ENCODE peak calls at places on chromosomes 7 and 10, in eight cellular contexts. D is right cardiac atrium; O is PC-9; A is activated CD4-positive, alpha-beta T cell treated with anti-CD3 and anti-CD28 coated beads for 4 hours; N is kidney tubule cell; K is Ammon's horn; Z is CD4-positive, alpha-beta T cell; Y is NCI-H187 treated with DMSO at 0.1 percent for 48 hours. W is an unnamed sample.
A peak's percentile ranks its signal among the peaks of the same experiment; 100 is the strongest.

GRCh38 chr10:103835121-103836045 is 20.0 kb downstream of the SH3PXD2A start:
- DNase-seq in D (peak; percentile 90), O (no peak), A (no peak), N (no peak), K (peak; percentile 21), Z (no peak), Y (no peak), W (no peak)

GRCh38 chr10:133292919-133293809 is 15.5 kb downstream of the TUBGCP2 start:
- DNase-seq in D (peak; percentile 44), O (peak; percentile 73), A (no peak), N (peak; percentile 64), K (no peak), Z (no peak), Y (no peak), W (no peak)

GRCh38 chr7:4072161-4072925 is 609.8 kb upstream of the FOXK1 start:
- DNase-seq in D (no peak), O (no peak), A (no peak), N (no peak), K (no peak), Z (no peak), Y (no peak), W (no peak)

GRCh38 chr10:110758898-110759297 is 112.8 kb upstream of the PDCD4 start:
- DNase-seq in D (no peak), O (no peak), A (no peak), N (peak; percentile 72), K (no peak), Z (no peak), Y (no peak), W (no peak)

GRCh38 chr10:61284222-61284890 is 168.8 kb downstream of the TMEM26 start:
- DNase-seq in D (no peak), O (peak; percentile 74), A (no peak), N (peak; percentile 54), K (peak; percentile 69), Z (no peak), Y (peak; percentile 5), W (peak; percentile 2)

GRCh38 chr7:3301831-3302618 is 973 bp downstream of the SDK1 start:
- DNase-seq in D (peak; percentile 57), O (no peak), A (peak; percentile 3), N (peak; percentile 41), K (peak; percentile 43), Z (no peak), Y (no peak), W (no peak)

GRCh38 chr7:34153680-34154270 is 248.4 kb downstream of the BMPER start:
- DNase-seq in D (no peak), O (no peak), A (no peak), N (no peak), K (no peak), Z (no peak), Y (no peak), W (no peak)

GRCh38 chr10:77281719-77282118 is 355.9 kb downstream of the KCNMA1 start:
- DNase-seq in D (no peak), O (no peak), A (no peak), N (no peak), K (no peak), Z (no peak), Y (no peak), W (no peak)

W was measured in NCI-H1436 treated with DMSO at 0.1 percent for 48 hours.